ENCODE peak calls at places on chromosome 15, in ten cellular contexts. N is globus pallidus, Z is HuH-7, G is AML-193, I is fibroblast of mammary gland, D is right lobe of liver, C is PC-3, Y is spleen, V is GM03348, H is dorsolateral prefrontal cortex. W is an unnamed sample.

GRCh38 chr15:39665629-39666245 is 84.9 kb downstream of the THBS1 start:
- DNase-seq in D (no peak), V (no peak), Y (no peak), I (no peak), C (no peak), G (no peak), N (no peak), H (no peak), Z (no peak), W (no peak)

GRCh38 chr15:58361291-58361759 is 70.5 kb upstream of the LIPC start:
- DNase-seq in G (peak; percentile 60), N (peak; percentile 9), H (no peak), V (peak; percentile 82), Y (no peak), I (peak; percentile 95), D (no peak), C (peak; percentile 61), Z (no peak), W (no peak)

GRCh38 chr15:90955911-90956310 is 1.2 kb downstream of the RCCD1 start:
- DNase-seq in C (peak; percentile 51), H (no peak), G (no peak), I (no peak), Y (no peak), Z (peak; percentile 54), D (no peak), N (no peak), V (no peak), W (no peak)

GRCh38 chr15:37638139-37638538 is 296.3 kb upstream of the TMCO5A start:
- DNase-seq in Y (no peak), N (no peak), C (no peak), D (no peak), G (no peak), Z (no peak), I (peak; percentile 4), H (no peak), V (no peak), W (no peak)

GRCh38 chr15:83305696-83306291 is 21.3 kb upstream of the BNC1 start:
- DNase-seq in G (no peak), Z (no peak), D (no peak), N (no peak), C (peak; percentile 87), H (no peak), I (no peak), Y (no peak), V (no peak), W (peak; percentile 74)

GRCh38 chr15:89003865-89004725 is 84.2 kb upstream of the ABHD2 start:
- DNase-seq in Z (peak; percentile 65), N (peak; percentile 11), V (peak; percentile 60), Y (no peak), H (no peak), C (no peak), D (no peak), G (no peak), I (peak; percentile 44), W (no peak)

GRCh38 chr15:56454841-56455240 is 10.1 kb downstream of the MNS1 start:
- DNase-seq in H (no peak), C (no peak), I (no peak), N (no peak), Z (no peak), Y (no peak), D (no peak), G (no peak), V (no peak), W (no peak)

GRCh38 chr15:96804754-96805153 is 474.3 kb downstream of the NR2F2 start:
- DNase-seq in Z (no peak), G (no peak), C (no peak), I (no peak), N (no peak), V (no peak), Y (no peak), D (no peak), H (no peak), W (no peak)

GRCh38 chr15:99909914-99910313 is 176.7 kb upstream of the LYSMD4 start:
- DNase-seq in D (no peak), G (peak; percentile 6), Z (peak; percentile 52), V (no peak), N (no peak), C (peak; percentile 20), H (no peak), I (no peak), Y (no peak), W (no peak)

GRCh38 chr15:29090617-29091466 is 178.8 kb downstream of the NSMCE3 start:
- DNase-seq in C (peak; percentile 41), I (peak; percentile 12), H (no peak), V (peak; percentile 62), N (peak; percentile 63), Z (peak; percentile 34), D (no peak), G (no peak), Y (peak; percentile 78), W (no peak)

GRCh38 chr15:29398907-29399306 is 129.3 kb upstream of the NSMCE3 start:
- DNase-seq in N (no peak), I (no peak), Z (no peak), V (no peak), D (no peak), Y (no peak), G (no peak), C (no peak), H (no peak), W (no peak)

GRCh38 chr15:55637086-55637485 is 48.9 kb upstream of the PYGO1 start:
- DNase-seq in D (no peak), Z (no peak), N (no peak), V (no peak), C (no peak), Y (no peak), H (no peak), G (no peak), I (no peak), W (no peak)

GRCh38 chr15:73982251-73982962 is 9.7 kb downstream of the STOML1 start:
- DNase-seq in Y (peak; percentile 90), N (peak; percentile 54), C (peak; percentile 82), D (peak; percentile 55), V (peak; percentile 89), I (peak; percentile 93), Z (no peak), G (peak; percentile 47), H (peak; percentile 58), W (peak; percentile 91)

GRCh38 chr15:75346796-75347221 is at the start of gene NEIL1:
- DNase-seq in D (no peak), N (no peak), V (no peak), I (no peak), Z (no peak), G (no peak), H (no peak), C (peak; percentile 37), Y (no peak), W (peak; percentile 74)

GRCh38 chr15:39181348-39181747 is 399.5 kb upstream of the THBS1 start:
- DNase-seq in G (no peak), D (no peak), N (no peak), V (peak; percentile 14), C (no peak), Y (no peak), I (no peak), Z (no peak), H (no peak), W (no peak)

W was measured in upper lobe of right lung.